ENCODE peak calls at places on chromosome 9, in eight cellular contexts. G is left lung, D is GM06990, X is Calu3, A is RWPE1, Y is fibroblast of villous mesenchyme, O is PC-3, F is GM12878. T is an unnamed sample.

GRCh38 chr9:126474201-126474765 is 139.4 kb upstream of the LMX1B start:
- DNase-seq in G (no peak), D (no peak), X (no peak), A (peak), Y (peak), O (no peak), F (no peak), T (no peak)

GRCh38 chr9:137971477-137972138 is 94.0 kb downstream of the CACNA1B start:
- DNase-seq in G (no peak), D (no peak), X (no peak), A (no peak), Y (no peak), O (no peak), F (no peak), T (peak)

GRCh38 chr9:116238225-116238624 is 84.6 kb downstream of the PAPPA start:
- DNase-seq in G (peak), D (no peak), X (no peak), A (peak), Y (peak), O (peak), F (no peak), T (no peak)

GRCh38 chr9:21542780-21543179 is 60.7 kb upstream of the IFNE start:
- DNase-seq in G (no peak), D (no peak), X (no peak), A (no peak), Y (no peak), O (no peak), F (no peak), T (no peak)

GRCh38 chr9:121498150-121498486 is 1.5 kb downstream of the GGTA1 start:
- DNase-seq in G (peak), D (peak), X (peak), A (peak), Y (peak), O (peak), F (peak), T (no peak)

GRCh38 chr9:137589441-137590122 is 730 bp downstream of the ZMYND19 start:
- DNase-seq in G (peak), D (no peak), X (no peak), A (no peak), Y (peak), O (no peak), F (no peak), T (no peak)

GRCh38 chr9:133979124-133979920 is 12.8 kb downstream of the VAV2 start:
- DNase-seq in G (no peak), D (peak), X (no peak), A (no peak), Y (peak), O (no peak), F (no peak), T (no peak)

GRCh38 chr9:136604823-136605525 is 57.7 kb upstream of the EGFL7 start:
- DNase-seq in G (no peak), D (no peak), X (no peak), A (no peak), Y (no peak), O (no peak), F (no peak), T (no peak)

GRCh38 chr9:96006961-96007360 is 131.5 kb downstream of the ERCC6L2 start:
- DNase-seq in G (no peak), D (no peak), X (no peak), A (no peak), Y (peak), O (no peak), F (no peak), T (no peak)

GRCh38 chr9:94127806-94128205 is 43.5 kb downstream of the PTPDC1 start:
- DNase-seq in G (no peak), D (no peak), X (no peak), A (no peak), Y (peak), O (no peak), F (no peak), T (no peak)

GRCh38 chr9:122325124-122325523 is 45.7 kb upstream of the PTGS1 start:
- DNase-seq in G (no peak), D (no peak), X (no peak), A (no peak), Y (peak), O (no peak), F (no peak), T (no peak)

GRCh38 chr9:33446507-33447403 is 638 bp downstream of the AQP3 start:
- DNase-seq in G (peak), D (peak), X (peak), A (peak), Y (peak), O (peak), F (peak), T (no peak)

GRCh38 chr9:73548201-73548600 is 396.5 kb downstream of the ANXA1 start:
- DNase-seq in G (no peak), D (no peak), X (no peak), A (no peak), Y (peak), O (no peak), F (no peak), T (no peak)

GRCh38 chr9:98124637-98125426 is 5.8 kb upstream of the TRIM14 start:
- DNase-seq in G (no peak), D (no peak), X (no peak), A (no peak), Y (no peak), O (no peak), F (no peak), T (no peak)

GRCh38 chr9:85600675-85601263 is 141.0 kb downstream of the AGTPBP1 start:
- DNase-seq in G (no peak), D (no peak), X (no peak), A (no peak), Y (no peak), O (no peak), F (no peak), T (no peak)

GRCh38 chr9:75683591-75683990 is 206.9 kb upstream of the PCSK5 start:
- DNase-seq in G (no peak), D (no peak), X (no peak), A (no peak), Y (no peak), O (no peak), F (no peak), T (no peak)

GRCh38 chr9:75685059-75685458 is 205.4 kb upstream of the PCSK5 start:
- DNase-seq in G (no peak), D (no peak), X (no peak), A (no peak), Y (no peak), O (no peak), F (no peak), T (no peak)

GRCh38 chr9:84139296-84140100 is 158.9 kb downstream of the RMI1 start:
- DNase-seq in G (no peak), D (no peak), X (no peak), A (peak), Y (peak), O (peak), F (peak), T (no peak)

GRCh38 chr9:115694991-115695390 is 458.6 kb upstream of the PAPPA start:
- DNase-seq in G (no peak), D (no peak), X (no peak), A (no peak), Y (peak), O (no peak), F (no peak), T (no peak)

GRCh38 chr9:15104826-15105420 is 194.7 kb upstream of the FREM1 start:
- DNase-seq in G (no peak), D (peak), X (peak), A (peak), Y (peak), O (peak), F (no peak), T (no peak)

GRCh38 chr9:133861103-133861502 is 123.0 kb upstream of the SARDH start:
- DNase-seq in G (no peak), D (no peak), X (no peak), A (no peak), Y (no peak), O (no peak), F (no peak), T (no peak)

DNA sequence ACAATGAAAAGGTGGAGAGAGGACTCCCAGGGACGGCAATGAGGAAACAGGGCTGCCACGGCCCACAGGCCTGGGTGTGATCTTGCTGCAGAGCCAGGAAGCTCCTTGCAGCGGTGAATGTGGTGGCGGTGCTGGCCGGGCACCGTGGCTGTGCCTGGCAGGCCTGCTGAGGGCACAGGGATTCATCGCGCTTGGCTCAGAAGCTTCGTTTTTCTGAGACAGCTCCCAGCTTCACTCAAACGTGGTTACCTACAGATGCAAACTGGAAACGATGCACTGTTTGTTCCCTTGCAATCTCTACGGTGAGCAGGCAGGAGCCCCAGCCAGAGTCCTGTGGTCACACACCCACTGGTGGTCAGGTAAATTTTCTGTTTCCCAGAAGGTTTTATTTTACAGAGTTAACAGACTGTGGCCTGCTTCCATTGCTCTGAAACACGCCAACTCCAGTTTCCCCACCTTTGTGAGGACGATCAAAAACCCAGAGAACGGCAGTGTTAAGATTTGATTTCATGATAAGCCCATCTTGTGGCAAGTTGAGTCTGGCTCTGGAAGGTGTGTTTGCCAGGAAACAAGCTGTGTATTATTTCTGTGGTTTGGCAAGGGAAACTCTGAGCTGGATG is 183.9 kb downstream of the AUH start:
- DNase-seq in G (no peak), D (no peak), X (no peak), A (peak), Y (no peak), O (peak), F (no peak), T (no peak)
- TF ChIP-seq CTCF in G (no peak), D (no peak), X (no peak), A (no peak), Y (no peak), O (no peak), F (no peak), T (no peak)

GRCh38 chr9:131421691-131422090 is 27.8 kb downstream of the PRRC2B start:
- DNase-seq in G (no peak), D (no peak), X (no peak), A (no peak), Y (no peak), O (no peak), F (no peak), T (no peak)

GRCh38 chr9:131420913-131421312 is 27.0 kb downstream of the PRRC2B start:
- DNase-seq in G (peak), D (no peak), X (no peak), A (peak), Y (peak), O (no peak), F (no peak), T (no peak)

GRCh38 chr9:131423171-131423581 is 29.3 kb downstream of the PRRC2B start:
- DNase-seq in G (peak), D (no peak), X (peak), A (peak), Y (peak), O (peak), F (peak), T (no peak)

GRCh38 chr9:131419716-131420115 is 25.8 kb downstream of the PRRC2B start:
- DNase-seq in G (no peak), D (no peak), X (no peak), A (no peak), Y (no peak), O (no peak), F (no peak), T (no peak)

DNA sequence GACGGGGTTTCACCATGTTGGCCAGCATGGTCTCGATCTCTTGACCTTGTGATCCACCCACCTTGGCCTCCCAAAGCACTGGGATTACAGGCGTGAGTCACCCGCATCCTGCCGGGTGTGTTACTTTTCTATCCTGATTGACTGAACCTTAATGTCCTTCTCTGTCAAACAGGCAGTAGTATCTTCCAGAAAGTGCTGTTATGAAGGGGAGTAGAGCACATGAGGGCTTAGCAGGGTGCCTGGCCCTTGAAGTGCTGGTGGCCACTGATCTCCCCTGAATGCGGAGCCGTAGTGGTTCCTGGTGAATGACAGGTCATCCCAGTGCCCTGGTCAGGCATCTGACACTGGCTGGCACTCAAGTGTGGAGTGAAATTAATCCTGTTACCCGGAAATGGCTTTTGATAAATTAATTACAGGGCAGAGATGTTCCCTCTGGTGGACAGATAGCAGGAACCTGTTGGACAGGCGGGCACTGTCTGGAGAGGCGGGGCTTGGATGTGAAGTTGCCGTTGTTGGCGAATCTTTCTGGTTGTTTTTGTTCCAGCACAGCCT is 28.4 kb downstream of the PRRC2B start:
- DNase-seq in G (no peak), D (no peak), X (peak), A (peak), Y (no peak), O (peak), F (no peak), T (no peak)
- TF ChIP-seq CTCF in G (no peak), D (no peak), X (no peak), A (no peak), Y (peak), O (peak), F (no peak), T (no peak)

DNA sequence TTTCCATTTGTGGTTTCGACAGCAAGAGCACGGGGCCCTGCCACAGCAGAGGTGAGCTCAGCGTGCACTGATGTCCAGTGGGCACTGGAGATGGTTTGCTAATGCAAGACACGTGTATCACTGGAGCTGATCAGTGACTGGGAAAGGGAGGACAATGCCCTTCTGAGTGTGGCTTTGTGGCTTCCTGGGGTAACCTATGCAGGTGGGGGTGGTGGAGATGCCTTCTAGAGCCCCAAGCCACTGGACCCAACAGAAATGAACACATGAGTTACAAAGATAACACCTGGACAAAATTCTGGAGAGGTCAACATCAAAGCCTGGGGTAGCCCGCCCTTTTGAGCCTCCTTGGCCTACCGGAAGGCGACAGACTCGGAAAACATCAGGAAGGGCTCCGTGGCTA is 261.3 kb downstream of the CRB2 start:
- DNase-seq in G (no peak), D (no peak), X (no peak), A (no peak), Y (no peak), O (no peak), F (no peak), T (no peak)
- TF ChIP-seq CTCF in G (no peak), D (no peak), X (no peak), A (no peak), Y (no peak), O (no peak), F (no peak), T (no peak)

DNA sequence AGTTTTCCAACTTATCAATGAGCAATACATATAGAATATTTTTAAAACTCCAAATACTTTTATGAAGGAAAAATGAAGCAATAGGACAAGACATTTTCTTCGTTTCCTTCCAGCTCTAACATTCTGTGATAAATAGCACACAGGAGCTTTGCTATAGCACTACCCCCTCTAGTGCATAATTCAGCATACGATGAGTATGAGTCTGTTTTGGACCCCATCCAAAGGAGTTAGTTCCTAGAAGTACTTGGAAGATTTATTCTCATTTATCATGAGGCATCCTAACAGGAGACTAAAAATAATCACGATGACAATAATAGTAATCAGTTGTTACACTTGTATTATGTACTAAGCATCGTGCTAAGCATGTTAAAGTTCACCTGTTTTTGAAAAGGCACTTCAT is 1061.3 kb upstream of the DMAC1 start:
- DNase-seq in G (no peak), D (no peak), X (no peak), A (no peak), Y (no peak), O (no peak), F (no peak), T (no peak)
- TF ChIP-seq CTCF in G (no peak), D (no peak), X (no peak), A (no peak), Y (no peak), O (no peak), F (no peak), T (no peak)

GRCh38 chr9:127537792-127538191 is 74.3 kb upstream of the STXBP1 start:
- DNase-seq in G (no peak), D (no peak), X (no peak), A (peak), Y (no peak), O (peak), F (no peak), T (no peak)
- TF ChIP-seq CTCF in G (no peak), D (peak), X (no peak), A (no peak), Y (peak), O (peak), F (peak), T (no peak)

GRCh38 chr9:135252980-135253304 is 165.5 kb downstream of the OLFM1 start:
- DNase-seq in G (no peak), D (no peak), X (no peak), A (no peak), Y (no peak), O (no peak), F (no peak), T (no peak)
- TF ChIP-seq CTCF in G (no peak), D (no peak), X (no peak), A (no peak), Y (no peak), O (no peak), F (no peak), T (no peak)

DNA sequence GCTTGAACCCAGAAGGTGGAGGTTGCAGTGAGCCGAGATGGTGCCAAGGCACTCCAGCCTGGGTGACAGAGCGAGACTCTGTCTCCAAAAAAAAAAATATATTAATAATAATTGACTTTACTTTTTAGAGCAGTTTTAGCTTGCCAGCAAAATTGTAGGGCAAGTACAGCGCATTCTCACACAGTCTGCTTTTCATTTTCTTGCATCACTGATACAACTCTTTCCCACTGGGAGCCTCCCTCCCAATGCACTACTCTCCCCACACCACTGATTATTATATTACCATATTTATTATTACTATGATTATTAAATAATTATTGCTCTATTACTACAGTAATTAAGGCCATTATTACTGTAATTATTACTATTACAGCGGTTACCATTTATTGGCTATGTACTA is 212.8 kb downstream of the GNA14 start:
- DNase-seq in G (no peak), D (no peak), X (no peak), A (no peak), Y (no peak), O (no peak), F (no peak), T (no peak)
- TF ChIP-seq CTCF in G (no peak), D (no peak), X (no peak), A (no peak), Y (no peak), O (no peak), F (no peak), T (no peak)

DNA sequence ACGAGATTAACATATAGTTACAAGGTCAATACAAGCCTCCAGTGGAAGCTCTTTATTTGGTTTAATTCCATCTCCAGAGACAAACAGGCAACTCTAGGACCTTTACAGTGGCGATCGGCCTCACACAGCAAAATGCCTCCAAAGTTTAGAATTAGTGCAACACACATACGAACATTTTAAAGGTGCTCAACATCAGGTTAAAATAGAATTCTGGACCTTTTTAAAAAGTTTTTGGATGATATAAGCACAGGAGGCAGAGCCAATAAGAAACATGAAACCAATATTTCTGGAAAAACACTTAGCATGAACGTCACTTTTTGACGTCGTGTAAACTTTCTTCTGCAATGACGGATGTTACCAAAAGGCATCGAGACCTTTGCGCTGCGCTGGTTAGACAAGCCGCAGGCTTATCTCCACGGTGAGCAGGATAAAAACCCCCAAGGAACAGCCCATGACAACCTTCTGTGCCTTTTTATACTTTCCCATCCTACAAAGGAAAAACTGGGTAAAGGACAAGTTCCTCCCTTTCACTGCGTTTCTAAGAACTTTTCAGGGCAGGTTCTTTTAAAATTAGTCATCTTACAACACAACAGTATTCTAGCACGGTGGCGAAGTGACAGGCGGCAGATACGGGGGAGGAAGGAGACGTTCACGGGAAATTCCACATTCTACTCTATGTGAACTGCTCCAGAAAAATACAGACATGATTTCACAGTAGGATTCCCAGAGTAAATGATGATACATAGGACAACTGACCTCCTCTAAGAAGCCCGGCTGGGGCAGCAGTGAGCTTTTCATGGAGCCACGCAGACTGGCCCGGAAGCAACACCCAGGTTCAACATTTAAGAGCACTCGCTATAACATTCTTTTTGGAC is 52.2 kb downstream of the USP20 start:
- DNase-seq in G (no peak), D (no peak), X (no peak), A (no peak), Y (peak), O (no peak), F (peak), T (no peak)
- TF ChIP-seq CTCF in G (no peak), D (peak), X (no peak), A (no peak), Y (peak), O (no peak), F (no peak), T (peak)

T was measured in CD14-positive monocyte.